ENCODE peak calls at places on chromosomes 5 and 9, in eight cellular contexts. One of them, this sample, is unnamed.

GRCh38 chr9:14417230-14417629 is 103.3 kb upstream of the NFIB start:
- DNase-seq in left lung: no peak
- DNase-seq in stimulated activated naive B cell treated with anti-CD40 and anti-IgM and Interleukin-4, amounts not matched to agents 10 μg/mL and 1 μg/mL and 100 μg/mL, for 72 hours: no peak
- DNase-seq in NAMALWA: no peak
- DNase-seq in head of caudate nucleus: no peak
- DNase-seq in progenitor cell of endocrine pancreas: no peak
- DNase-seq in frontal cortex: no peak
- DNase-seq in stimulated activated CD8-positive, alpha-beta memory T cell treated with anti-CD3 and anti-CD28 coated beads, Interleukin-7, amount 100 ng/mL, for 1 hour: no peak
- DNase-seq in this sample: no peak

GRCh38 chr5:7010578-7010977 is 297.3 kb downstream of the TENT4A start:
- DNase-seq in stimulated activated CD8-positive, alpha-beta memory T cell treated with anti-CD3 and anti-CD28 coated beads, Interleukin-7, amount 100 ng/mL, for 1 hour: no peak
- DNase-seq in frontal cortex: no peak
- DNase-seq in stimulated activated naive B cell treated with anti-CD40 and anti-IgM and Interleukin-4, amounts not matched to agents 10 μg/mL and 1 μg/mL and 100 μg/mL, for 72 hours: no peak
- DNase-seq in left lung: no peak
- DNase-seq in head of caudate nucleus: no peak
- DNase-seq in NAMALWA: no peak
- DNase-seq in progenitor cell of endocrine pancreas: peak; percentile 34
- DNase-seq in this sample: no peak

GRCh38 chr5:164672931-164673694 is 1167.7 kb downstream of the MAT2B start:
- DNase-seq in head of caudate nucleus: no peak
- DNase-seq in stimulated activated naive B cell treated with anti-CD40 and anti-IgM and Interleukin-4, amounts not matched to agents 10 μg/mL and 1 μg/mL and 100 μg/mL, for 72 hours: no peak
- DNase-seq in frontal cortex: no peak
- DNase-seq in left lung: no peak
- DNase-seq in NAMALWA: peak; percentile 25
- DNase-seq in progenitor cell of endocrine pancreas: no peak
- DNase-seq in stimulated activated CD8-positive, alpha-beta memory T cell treated with anti-CD3 and anti-CD28 coated beads, Interleukin-7, amount 100 ng/mL, for 1 hour: no peak
- DNase-seq in this sample: no peak

GRCh38 chr9:33024126-33024965 is 727 bp upstream of the DNAJA1 start:
- DNase-seq in stimulated activated naive B cell treated with anti-CD40 and anti-IgM and Interleukin-4, amounts not matched to agents 10 μg/mL and 1 μg/mL and 100 μg/mL, for 72 hours: no peak
- DNase-seq in head of caudate nucleus: peak; percentile 29
- DNase-seq in left lung: no peak
- DNase-seq in frontal cortex: no peak
- DNase-seq in stimulated activated CD8-positive, alpha-beta memory T cell treated with anti-CD3 and anti-CD28 coated beads, Interleukin-7, amount 100 ng/mL, for 1 hour: no peak
- DNase-seq in progenitor cell of endocrine pancreas: no peak
- DNase-seq in NAMALWA: peak; percentile 48
- DNase-seq in this sample: no peak

GRCh38 chr5:151189151-151189550 is 31.6 kb upstream of the ANXA6 start:
- DNase-seq in NAMALWA: no peak
- DNase-seq in progenitor cell of endocrine pancreas: no peak
- DNase-seq in stimulated activated CD8-positive, alpha-beta memory T cell treated with anti-CD3 and anti-CD28 coated beads, Interleukin-7, amount 100 ng/mL, for 1 hour: no peak
- DNase-seq in head of caudate nucleus: no peak
- DNase-seq in frontal cortex: no peak
- DNase-seq in stimulated activated naive B cell treated with anti-CD40 and anti-IgM and Interleukin-4, amounts not matched to agents 10 μg/mL and 1 μg/mL and 100 μg/mL, for 72 hours: no peak
- DNase-seq in left lung: no peak
- DNase-seq in this sample: no peak

GRCh38 chr9:92164490-92164889 is 49.3 kb upstream of the SPTLC1 start:
- DNase-seq in stimulated activated naive B cell treated with anti-CD40 and anti-IgM and Interleukin-4, amounts not matched to agents 10 μg/mL and 1 μg/mL and 100 μg/mL, for 72 hours: no peak
- DNase-seq in head of caudate nucleus: no peak
- DNase-seq in left lung: no peak
- DNase-seq in NAMALWA: no peak
- DNase-seq in progenitor cell of endocrine pancreas: no peak
- DNase-seq in frontal cortex: no peak
- DNase-seq in stimulated activated CD8-positive, alpha-beta memory T cell treated with anti-CD3 and anti-CD28 coated beads, Interleukin-7, amount 100 ng/mL, for 1 hour: no peak
- DNase-seq in this sample: no peak

GRCh38 chr9:129836342-129837007 is 1.2 kb downstream of the USP20 start:
- DNase-seq in left lung: no peak
- DNase-seq in NAMALWA: peak; percentile 50
- DNase-seq in frontal cortex: no peak
- DNase-seq in stimulated activated CD8-positive, alpha-beta memory T cell treated with anti-CD3 and anti-CD28 coated beads, Interleukin-7, amount 100 ng/mL, for 1 hour: no peak
- DNase-seq in progenitor cell of endocrine pancreas: no peak
- DNase-seq in stimulated activated naive B cell treated with anti-CD40 and anti-IgM and Interleukin-4, amounts not matched to agents 10 μg/mL and 1 μg/mL and 100 μg/mL, for 72 hours: peak; percentile 11
- DNase-seq in head of caudate nucleus: no peak
- DNase-seq in this sample: peak; percentile 27

GRCh38 chr9:77215874-77216273 is 38.5 kb downstream of the VPS13A start:
- DNase-seq in stimulated activated CD8-positive, alpha-beta memory T cell treated with anti-CD3 and anti-CD28 coated beads, Interleukin-7, amount 100 ng/mL, for 1 hour: no peak
- DNase-seq in stimulated activated naive B cell treated with anti-CD40 and anti-IgM and Interleukin-4, amounts not matched to agents 10 μg/mL and 1 μg/mL and 100 μg/mL, for 72 hours: no peak
- DNase-seq in frontal cortex: peak; percentile 8
- DNase-seq in NAMALWA: no peak
- DNase-seq in left lung: no peak
- DNase-seq in head of caudate nucleus: peak; percentile 49
- DNase-seq in progenitor cell of endocrine pancreas: no peak
- DNase-seq in this sample: peak; percentile 34

GRCh38 chr9:130972957-130973685 is 34.1 kb upstream of the FIBCD1 start:
- DNase-seq in head of caudate nucleus: no peak
- DNase-seq in NAMALWA: no peak
- DNase-seq in stimulated activated naive B cell treated with anti-CD40 and anti-IgM and Interleukin-4, amounts not matched to agents 10 μg/mL and 1 μg/mL and 100 μg/mL, for 72 hours: no peak
- DNase-seq in stimulated activated CD8-positive, alpha-beta memory T cell treated with anti-CD3 and anti-CD28 coated beads, Interleukin-7, amount 100 ng/mL, for 1 hour: no peak
- DNase-seq in progenitor cell of endocrine pancreas: no peak
- DNase-seq in left lung: no peak
- DNase-seq in frontal cortex: no peak
- DNase-seq in this sample: no peak

GRCh38 chr9:112447283-112447761 is 39.3 kb upstream of the KIAA1958 start:
- DNase-seq in stimulated activated CD8-positive, alpha-beta memory T cell treated with anti-CD3 and anti-CD28 coated beads, Interleukin-7, amount 100 ng/mL, for 1 hour: no peak
- DNase-seq in progenitor cell of endocrine pancreas: no peak
- DNase-seq in frontal cortex: no peak
- DNase-seq in head of caudate nucleus: no peak
- DNase-seq in stimulated activated naive B cell treated with anti-CD40 and anti-IgM and Interleukin-4, amounts not matched to agents 10 μg/mL and 1 μg/mL and 100 μg/mL, for 72 hours: no peak
- DNase-seq in left lung: no peak
- DNase-seq in NAMALWA: no peak
- DNase-seq in this sample: no peak

GRCh38 chr5:6377582-6378127 is 692 bp downstream of the MED10 start:
- DNase-seq in NAMALWA: no peak
- DNase-seq in left lung: no peak
- DNase-seq in head of caudate nucleus: peak; percentile 22
- DNase-seq in stimulated activated naive B cell treated with anti-CD40 and anti-IgM and Interleukin-4, amounts not matched to agents 10 μg/mL and 1 μg/mL and 100 μg/mL, for 72 hours: no peak
- DNase-seq in stimulated activated CD8-positive, alpha-beta memory T cell treated with anti-CD3 and anti-CD28 coated beads, Interleukin-7, amount 100 ng/mL, for 1 hour: no peak
- DNase-seq in frontal cortex: no peak
- DNase-seq in progenitor cell of endocrine pancreas: no peak
- DNase-seq in this sample: peak; percentile 20

GRCh38 chr5:99922386-99922785 is 612.8 kb upstream of the FAM174A start:
- DNase-seq in frontal cortex: no peak
- DNase-seq in left lung: no peak
- DNase-seq in stimulated activated naive B cell treated with anti-CD40 and anti-IgM and Interleukin-4, amounts not matched to agents 10 μg/mL and 1 μg/mL and 100 μg/mL, for 72 hours: no peak
- DNase-seq in progenitor cell of endocrine pancreas: no peak
- DNase-seq in NAMALWA: no peak
- DNase-seq in stimulated activated CD8-positive, alpha-beta memory T cell treated with anti-CD3 and anti-CD28 coated beads, Interleukin-7, amount 100 ng/mL, for 1 hour: no peak
- DNase-seq in head of caudate nucleus: no peak
- DNase-seq in this sample: no peak

GRCh38 chr5:147673276-147673675 is 109.3 kb downstream of the JAKMIP2 start:
- DNase-seq in progenitor cell of endocrine pancreas: no peak
- DNase-seq in left lung: no peak
- DNase-seq in head of caudate nucleus: no peak
- DNase-seq in NAMALWA: no peak
- DNase-seq in stimulated activated naive B cell treated with anti-CD40 and anti-IgM and Interleukin-4, amounts not matched to agents 10 μg/mL and 1 μg/mL and 100 μg/mL, for 72 hours: no peak
- DNase-seq in stimulated activated CD8-positive, alpha-beta memory T cell treated with anti-CD3 and anti-CD28 coated beads, Interleukin-7, amount 100 ng/mL, for 1 hour: no peak
- DNase-seq in frontal cortex: no peak
- DNase-seq in this sample: peak; percentile 98

GRCh38 chr9:126625329-126626116 is 11.8 kb downstream of the LMX1B start:
- DNase-seq in NAMALWA: no peak
- DNase-seq in stimulated activated naive B cell treated with anti-CD40 and anti-IgM and Interleukin-4, amounts not matched to agents 10 μg/mL and 1 μg/mL and 100 μg/mL, for 72 hours: no peak
- DNase-seq in progenitor cell of endocrine pancreas: no peak
- DNase-seq in stimulated activated CD8-positive, alpha-beta memory T cell treated with anti-CD3 and anti-CD28 coated beads, Interleukin-7, amount 100 ng/mL, for 1 hour: no peak
- DNase-seq in frontal cortex: no peak
- DNase-seq in left lung: no peak
- DNase-seq in head of caudate nucleus: no peak
- DNase-seq in this sample: no peak

GRCh38 chr5:155954739-155955445 is 372.1 kb upstream of the SGCD start:
- DNase-seq in stimulated activated CD8-positive, alpha-beta memory T cell treated with anti-CD3 and anti-CD28 coated beads, Interleukin-7, amount 100 ng/mL, for 1 hour: no peak
- DNase-seq in progenitor cell of endocrine pancreas: no peak
- DNase-seq in NAMALWA: no peak
- DNase-seq in head of caudate nucleus: no peak
- DNase-seq in frontal cortex: no peak
- DNase-seq in stimulated activated naive B cell treated with anti-CD40 and anti-IgM and Interleukin-4, amounts not matched to agents 10 μg/mL and 1 μg/mL and 100 μg/mL, for 72 hours: no peak
- DNase-seq in left lung: no peak
- DNase-seq in this sample: no peak

GRCh38 chr5:90640484-90641059 is 82.0 kb downstream of the ADGRV1 start:
- DNase-seq in NAMALWA: peak; percentile 19
- DNase-seq in head of caudate nucleus: no peak
- DNase-seq in frontal cortex: no peak
- DNase-seq in stimulated activated naive B cell treated with anti-CD40 and anti-IgM and Interleukin-4, amounts not matched to agents 10 μg/mL and 1 μg/mL and 100 μg/mL, for 72 hours: no peak
- DNase-seq in left lung: no peak
- DNase-seq in progenitor cell of endocrine pancreas: no peak
- DNase-seq in stimulated activated CD8-positive, alpha-beta memory T cell treated with anti-CD3 and anti-CD28 coated beads, Interleukin-7, amount 100 ng/mL, for 1 hour: no peak
- DNase-seq in this sample: no peak

GRCh38 chr9:132761602-132762001 is 91.3 kb downstream of the GTF3C4 start:
- DNase-seq in NAMALWA: no peak
- DNase-seq in progenitor cell of endocrine pancreas: no peak
- DNase-seq in frontal cortex: no peak
- DNase-seq in head of caudate nucleus: no peak
- DNase-seq in stimulated activated CD8-positive, alpha-beta memory T cell treated with anti-CD3 and anti-CD28 coated beads, Interleukin-7, amount 100 ng/mL, for 1 hour: no peak
- DNase-seq in stimulated activated naive B cell treated with anti-CD40 and anti-IgM and Interleukin-4, amounts not matched to agents 10 μg/mL and 1 μg/mL and 100 μg/mL, for 72 hours: no peak
- DNase-seq in left lung: no peak
- DNase-seq in this sample: no peak

GRCh38 chr9:135705376-135705775 is 3.4 kb downstream of the KCNT1 start:
- DNase-seq in progenitor cell of endocrine pancreas: no peak
- DNase-seq in left lung: no peak
- DNase-seq in stimulated activated naive B cell treated with anti-CD40 and anti-IgM and Interleukin-4, amounts not matched to agents 10 μg/mL and 1 μg/mL and 100 μg/mL, for 72 hours: no peak
- DNase-seq in frontal cortex: no peak
- DNase-seq in stimulated activated CD8-positive, alpha-beta memory T cell treated with anti-CD3 and anti-CD28 coated beads, Interleukin-7, amount 100 ng/mL, for 1 hour: no peak
- DNase-seq in head of caudate nucleus: no peak
- DNase-seq in NAMALWA: no peak
- DNase-seq in this sample: no peak

GRCh38 chr5:96714951-96715451 is 52.8 kb downstream of the CAST start:
- DNase-seq in head of caudate nucleus: no peak
- DNase-seq in left lung: peak; percentile 63
- DNase-seq in stimulated activated naive B cell treated with anti-CD40 and anti-IgM and Interleukin-4, amounts not matched to agents 10 μg/mL and 1 μg/mL and 100 μg/mL, for 72 hours: no peak
- DNase-seq in stimulated activated CD8-positive, alpha-beta memory T cell treated with anti-CD3 and anti-CD28 coated beads, Interleukin-7, amount 100 ng/mL, for 1 hour: no peak
- DNase-seq in frontal cortex: no peak
- DNase-seq in progenitor cell of endocrine pancreas: no peak
- DNase-seq in NAMALWA: peak; percentile 40
- DNase-seq in this sample: no peak

GRCh38 chr9:35481347-35481975 is 8.4 kb upstream of the RUSC2 start:
- DNase-seq in frontal cortex: peak; percentile 26
- DNase-seq in head of caudate nucleus: no peak
- DNase-seq in stimulated activated CD8-positive, alpha-beta memory T cell treated with anti-CD3 and anti-CD28 coated beads, Interleukin-7, amount 100 ng/mL, for 1 hour: no peak
- DNase-seq in left lung: no peak
- DNase-seq in NAMALWA: peak; percentile 50
- DNase-seq in progenitor cell of endocrine pancreas: no peak
- DNase-seq in stimulated activated naive B cell treated with anti-CD40 and anti-IgM and Interleukin-4, amounts not matched to agents 10 μg/mL and 1 μg/mL and 100 μg/mL, for 72 hours: no peak
- DNase-seq in this sample: peak; percentile 65

GRCh38 chr9:86098793-86099694 is at the start of gene GOLM1:
- DNase-seq in head of caudate nucleus: peak; percentile 37
- DNase-seq in frontal cortex: peak; percentile 72
- DNase-seq in NAMALWA: no peak
- DNase-seq in stimulated activated naive B cell treated with anti-CD40 and anti-IgM and Interleukin-4, amounts not matched to agents 10 μg/mL and 1 μg/mL and 100 μg/mL, for 72 hours: peak; percentile 24
- DNase-seq in left lung: peak; percentile 51
- DNase-seq in progenitor cell of endocrine pancreas: peak; percentile 50
- DNase-seq in stimulated activated CD8-positive, alpha-beta memory T cell treated with anti-CD3 and anti-CD28 coated beads, Interleukin-7, amount 100 ng/mL, for 1 hour: no peak
- DNase-seq in this sample: peak; percentile 48

GRCh38 chr5:54224083-54224836 is 86.1 kb downstream of the ARL15 start:
- DNase-seq in stimulated activated naive B cell treated with anti-CD40 and anti-IgM and Interleukin-4, amounts not matched to agents 10 μg/mL and 1 μg/mL and 100 μg/mL, for 72 hours: no peak
- DNase-seq in stimulated activated CD8-positive, alpha-beta memory T cell treated with anti-CD3 and anti-CD28 coated beads, Interleukin-7, amount 100 ng/mL, for 1 hour: no peak
- DNase-seq in left lung: no peak
- DNase-seq in NAMALWA: no peak
- DNase-seq in head of caudate nucleus: no peak
- DNase-seq in frontal cortex: no peak
- DNase-seq in progenitor cell of endocrine pancreas: no peak
- DNase-seq in this sample: no peak

GRCh38 chr5:123125953-123126352 is 36.9 kb downstream of the PRDM6 start:
- DNase-seq in head of caudate nucleus: no peak
- DNase-seq in stimulated activated naive B cell treated with anti-CD40 and anti-IgM and Interleukin-4, amounts not matched to agents 10 μg/mL and 1 μg/mL and 100 μg/mL, for 72 hours: no peak
- DNase-seq in frontal cortex: no peak
- DNase-seq in progenitor cell of endocrine pancreas: no peak
- DNase-seq in NAMALWA: no peak
- DNase-seq in left lung: no peak
- DNase-seq in stimulated activated CD8-positive, alpha-beta memory T cell treated with anti-CD3 and anti-CD28 coated beads, Interleukin-7, amount 100 ng/mL, for 1 hour: no peak
- DNase-seq in this sample: no peak

GRCh38 chr5:175922192-175922885 is 45.8 kb downstream of the THOC3 start:
- DNase-seq in frontal cortex: no peak
- DNase-seq in left lung: no peak
- DNase-seq in stimulated activated CD8-positive, alpha-beta memory T cell treated with anti-CD3 and anti-CD28 coated beads, Interleukin-7, amount 100 ng/mL, for 1 hour: no peak
- DNase-seq in NAMALWA: no peak
- DNase-seq in progenitor cell of endocrine pancreas: no peak
- DNase-seq in head of caudate nucleus: no peak
- DNase-seq in stimulated activated naive B cell treated with anti-CD40 and anti-IgM and Interleukin-4, amounts not matched to agents 10 μg/mL and 1 μg/mL and 100 μg/mL, for 72 hours: no peak
- DNase-seq in this sample: no peak

GRCh38 chr9:129383005-129383414 is 204.9 kb upstream of the IER5L start:
- DNase-seq in progenitor cell of endocrine pancreas: peak; percentile 38
- DNase-seq in stimulated activated naive B cell treated with anti-CD40 and anti-IgM and Interleukin-4, amounts not matched to agents 10 μg/mL and 1 μg/mL and 100 μg/mL, for 72 hours: no peak
- DNase-seq in head of caudate nucleus: no peak
- DNase-seq in NAMALWA: no peak
- DNase-seq in left lung: peak; percentile 75
- DNase-seq in stimulated activated CD8-positive, alpha-beta memory T cell treated with anti-CD3 and anti-CD28 coated beads, Interleukin-7, amount 100 ng/mL, for 1 hour: no peak
- DNase-seq in frontal cortex: no peak
- DNase-seq in this sample: peak; percentile 40

GRCh38 chr5:77777281-77777892 is 1.2 kb upstream of the TBCA start:
- DNase-seq in progenitor cell of endocrine pancreas: no peak
- DNase-seq in head of caudate nucleus: no peak
- DNase-seq in stimulated activated naive B cell treated with anti-CD40 and anti-IgM and Interleukin-4, amounts not matched to agents 10 μg/mL and 1 μg/mL and 100 μg/mL, for 72 hours: no peak
- DNase-seq in NAMALWA: no peak
- DNase-seq in stimulated activated CD8-positive, alpha-beta memory T cell treated with anti-CD3 and anti-CD28 coated beads, Interleukin-7, amount 100 ng/mL, for 1 hour: no peak
- DNase-seq in frontal cortex: no peak
- DNase-seq in left lung: no peak
- DNase-seq in this sample: no peak

GRCh38 chr5:56829137-56829536 is 13.8 kb downstream of the MAP3K1 start:
- DNase-seq in stimulated activated CD8-positive, alpha-beta memory T cell treated with anti-CD3 and anti-CD28 coated beads, Interleukin-7, amount 100 ng/mL, for 1 hour: no peak
- DNase-seq in left lung: no peak
- DNase-seq in head of caudate nucleus: no peak
- DNase-seq in stimulated activated naive B cell treated with anti-CD40 and anti-IgM and Interleukin-4, amounts not matched to agents 10 μg/mL and 1 μg/mL and 100 μg/mL, for 72 hours: peak; percentile 47
- DNase-seq in progenitor cell of endocrine pancreas: no peak
- DNase-seq in NAMALWA: no peak
- DNase-seq in frontal cortex: no peak
- DNase-seq in this sample: no peak

GRCh38 chr9:38358390-38359296 is 33.9 kb upstream of the ALDH1B1 start:
- DNase-seq in left lung: no peak
- DNase-seq in progenitor cell of endocrine pancreas: no peak
- DNase-seq in frontal cortex: no peak
- DNase-seq in stimulated activated CD8-positive, alpha-beta memory T cell treated with anti-CD3 and anti-CD28 coated beads, Interleukin-7, amount 100 ng/mL, for 1 hour: no peak
- DNase-seq in head of caudate nucleus: no peak
- DNase-seq in NAMALWA: no peak
- DNase-seq in stimulated activated naive B cell treated with anti-CD40 and anti-IgM and Interleukin-4, amounts not matched to agents 10 μg/mL and 1 μg/mL and 100 μg/mL, for 72 hours: no peak
- DNase-seq in this sample: no peak

GRCh38 chr5:69238760-69239251 is 4.1 kb downstream of the CDK7 start:
- DNase-seq in progenitor cell of endocrine pancreas: no peak
- DNase-seq in frontal cortex: no peak
- DNase-seq in left lung: no peak
- DNase-seq in stimulated activated CD8-positive, alpha-beta memory T cell treated with anti-CD3 and anti-CD28 coated beads, Interleukin-7, amount 100 ng/mL, for 1 hour: no peak
- DNase-seq in stimulated activated naive B cell treated with anti-CD40 and anti-IgM and Interleukin-4, amounts not matched to agents 10 μg/mL and 1 μg/mL and 100 μg/mL, for 72 hours: no peak
- DNase-seq in head of caudate nucleus: no peak
- DNase-seq in NAMALWA: no peak
- DNase-seq in this sample: no peak

GRCh38 chr9:130845254-130845653 is 10.2 kb downstream of the ABL1 start:
- DNase-seq in head of caudate nucleus: no peak
- DNase-seq in NAMALWA: no peak
- DNase-seq in frontal cortex: no peak
- DNase-seq in left lung: no peak
- DNase-seq in stimulated activated CD8-positive, alpha-beta memory T cell treated with anti-CD3 and anti-CD28 coated beads, Interleukin-7, amount 100 ng/mL, for 1 hour: no peak
- DNase-seq in stimulated activated naive B cell treated with anti-CD40 and anti-IgM and Interleukin-4, amounts not matched to agents 10 μg/mL and 1 μg/mL and 100 μg/mL, for 72 hours: no peak
- DNase-seq in progenitor cell of endocrine pancreas: no peak
- DNase-seq in this sample: no peak

GRCh38 chr5:1474183-1474839 is 29.1 kb upstream of the SLC6A3 start:
- DNase-seq in frontal cortex: no peak
- DNase-seq in stimulated activated naive B cell treated with anti-CD40 and anti-IgM and Interleukin-4, amounts not matched to agents 10 μg/mL and 1 μg/mL and 100 μg/mL, for 72 hours: no peak
- DNase-seq in NAMALWA: no peak
- DNase-seq in stimulated activated CD8-positive, alpha-beta memory T cell treated with anti-CD3 and anti-CD28 coated beads, Interleukin-7, amount 100 ng/mL, for 1 hour: no peak
- DNase-seq in left lung: peak; percentile 36
- DNase-seq in progenitor cell of endocrine pancreas: no peak
- DNase-seq in head of caudate nucleus: no peak
- DNase-seq in this sample: no peak

GRCh38 chr9:114899461-114899860 is 30.9 kb downstream of the TNFSF8 start:
- DNase-seq in progenitor cell of endocrine pancreas: no peak
- DNase-seq in left lung: no peak
- DNase-seq in head of caudate nucleus: no peak
- DNase-seq in NAMALWA: no peak
- DNase-seq in stimulated activated CD8-positive, alpha-beta memory T cell treated with anti-CD3 and anti-CD28 coated beads, Interleukin-7, amount 100 ng/mL, for 1 hour: no peak
- DNase-seq in stimulated activated naive B cell treated with anti-CD40 and anti-IgM and Interleukin-4, amounts not matched to agents 10 μg/mL and 1 μg/mL and 100 μg/mL, for 72 hours: no peak
- DNase-seq in frontal cortex: no peak
- DNase-seq in this sample: no peak

GRCh38 chr5:154765396-154765925 is 10.3 kb downstream of the LARP1 start:
- DNase-seq in NAMALWA: no peak
- DNase-seq in stimulated activated naive B cell treated with anti-CD40 and anti-IgM and Interleukin-4, amounts not matched to agents 10 μg/mL and 1 μg/mL and 100 μg/mL, for 72 hours: no peak
- DNase-seq in progenitor cell of endocrine pancreas: no peak
- DNase-seq in head of caudate nucleus: no peak
- DNase-seq in left lung: no peak
- DNase-seq in stimulated activated CD8-positive, alpha-beta memory T cell treated with anti-CD3 and anti-CD28 coated beads, Interleukin-7, amount 100 ng/mL, for 1 hour: no peak
- DNase-seq in frontal cortex: no peak
- DNase-seq in this sample: no peak

GRCh38 chr9:16257604-16258003 is 612.9 kb downstream of the BNC2 start:
- DNase-seq in left lung: no peak
- DNase-seq in frontal cortex: no peak
- DNase-seq in head of caudate nucleus: no peak
- DNase-seq in NAMALWA: peak; percentile 6
- DNase-seq in stimulated activated CD8-positive, alpha-beta memory T cell treated with anti-CD3 and anti-CD28 coated beads, Interleukin-7, amount 100 ng/mL, for 1 hour: no peak
- DNase-seq in stimulated activated naive B cell treated with anti-CD40 and anti-IgM and Interleukin-4, amounts not matched to agents 10 μg/mL and 1 μg/mL and 100 μg/mL, for 72 hours: no peak
- DNase-seq in progenitor cell of endocrine pancreas: no peak
- DNase-seq in this sample: no peak